ENCODE peak calls at places on chromosomes 13 and 19, in six cellular contexts. A is PC-3, R is breast epithelium, S is IMR-90, C is esophagus squamous epithelium, K is uterus. I is an unnamed sample. For H3K4me1, the result is how much of the 10 kb centered on the place peaks cover.

GRCh38 chr19:10408511-10409291 is 5.4 kb upstream of the CDC37 start:
- DNase-seq in S (no peak), A (no peak), K (no peak), C (no peak), R (no peak), I (peak)

GRCh38 chr13:77479326-77479725 is 56.2 kb upstream of the SCEL start:
- DNase-seq in R (no peak), S (no peak), K (no peak), C (no peak), A (no peak), I (no peak)

GRCh38 chr13:67048793-67049150 is 181.4 kb downstream of the PCDH9 start:
- DNase-seq in A (no peak), R (no peak), S (peak), C (no peak), K (no peak), I (no peak)

GRCh38 chr13:99658266-99658991 is 157.2 kb downstream of the TM9SF2 start:
- DNase-seq in R (peak), K (peak), S (peak), C (no peak), A (peak), I (peak)

GRCh38 chr13:85261757-85262346 is 537.4 kb downstream of the SLITRK6 start:
- DNase-seq in S (peak), C (no peak), K (no peak), R (no peak), A (peak), I (no peak)

GRCh38 chr19:49104229-49104864 is 9.8 kb upstream of the LIN7B start:
- DNase-seq in A (no peak), S (no peak), K (no peak), C (no peak), R (no peak), I (no peak)

GRCh38 chr13:95264225-95264624 is 37.0 kb downstream of the ABCC4 start:
- DNase-seq in K (no peak), R (no peak), C (no peak), S (no peak), A (no peak), I (no peak)

GRCh38 chr19:38806371-38806770 is 6.4 kb downstream of the LGALS4 start:
- DNase-seq in R (no peak), S (no peak), A (no peak), C (no peak), K (no peak), I (no peak)

GRCh38 chr19:19444694-19445155 is 39.2 kb downstream of the GATAD2A start:
- DNase-seq in R (no peak), S (peak), A (peak), C (no peak), K (no peak), I (no peak)

GRCh38 chr19:54478677-54479266 is 5.7 kb upstream of the CDC42EP5 start:
- DNase-seq in S (peak), K (no peak), R (no peak), A (peak), C (no peak), I (no peak)

GRCh38 chr19:57027360-57027759 is 92.4 kb upstream of the USP29 start:
- DNase-seq in C (no peak), A (no peak), K (no peak), R (no peak), S (no peak), I (no peak)

GRCh38 chr13:80069374-80069773 is 271.6 kb downstream of the SPRY2 start:
- DNase-seq in K (no peak), C (no peak), R (no peak), A (no peak), S (no peak), I (no peak)

GRCh38 chr19:47507031-47507430 is 7.8 kb downstream of the NAPA start:
- DNase-seq in R (peak), C (no peak), K (no peak), A (no peak), S (no peak), I (no peak)

GRCh38 chr13:51838235-51838846 is 6.6 kb downstream of the TMEM272 start:
- DNase-seq in A (peak), S (peak), C (no peak), R (no peak), K (no peak), I (no peak)

GRCh38 chr13:87078947-87079795 is 592.0 kb upstream of the SLITRK5 start:
- DNase-seq in S (no peak), C (no peak), R (no peak), K (no peak), A (no peak), I (no peak)

GRCh38 chr19:33302974-33303790 is 848 bp upstream of the CEBPA start:
- DNase-seq in C (no peak), A (peak), R (peak), K (peak), S (peak), I (peak)

GRCh38 chr13:39107484-39108040 is 69.3 kb downstream of the NHLRC3 start:
- DNase-seq in K (no peak), A (no peak), C (no peak), R (no peak), S (no peak), I (no peak)

GRCh38 chr19:48817585-48818124 is 6.8 kb upstream of the BCAT2 start:
- DNase-seq in A (no peak), R (no peak), C (no peak), S (no peak), K (no peak), I (no peak)

GRCh38 chr13:48304132-48304876 is 753 bp downstream of the RB1 start:
- DNase-seq in K (no peak), A (peak), C (no peak), R (no peak), S (peak), I (no peak)

GRCh38 chr19:37999309-38000213 is 92.6 kb downstream of the SIPA1L3 start:
- DNase-seq in K (peak), A (peak), C (no peak), S (peak), R (no peak), I (no peak)

GRCh38 chr19:34224996-34225658 is 29.2 kb upstream of the GARRE1 start:
- DNase-seq in C (no peak), R (no peak), K (no peak), S (peak), A (peak), I (no peak)

GRCh38 chr13:114134111-114134943 is 1.9 kb upstream of the RASA3 start:
- DNase-seq in A (no peak), R (no peak), S (no peak), K (no peak), C (no peak), I (no peak)

GRCh38 chr13:51523082-51523518 is 61.2 kb upstream of the WDFY2 start:
- DNase-seq in R (peak), K (peak), C (no peak), A (peak), S (peak), I (peak)

GRCh38 chr19:53664152-53664551 is 32.4 kb downstream of the DPRX start:
- DNase-seq in C (no peak), K (no peak), A (no peak), S (no peak), R (no peak), I (no peak)

GRCh38 chr19:55369651-55370304 is 485 bp downstream of the IL11 start:
- DNase-seq in A (peak), K (no peak), R (no peak), S (peak), C (no peak), I (peak)

GRCh38 chr19:54462713-54463530 is 656 bp downstream of the LENG9 start:
- DNase-seq in R (no peak), A (peak), C (no peak), S (peak), K (peak), I (peak)

GRCh38 chr13:113731192-113732175 is 27.5 kb upstream of the TMEM255B start:
- DNase-seq in R (no peak), C (no peak), S (no peak), A (no peak), K (no peak), I (no peak)

GRCh38 chr19:51971624-51972023 is 15.0 kb downstream of the ZNF350 start:
- DNase-seq in S (peak), A (no peak), C (no peak), R (no peak), K (no peak), I (no peak)

GRCh38 chr19:39995794-39996193 is 1.1 kb upstream of the ZNF546 start:
- DNase-seq in S (no peak), C (no peak), R (no peak), A (no peak), K (no peak), I (no peak)

DNA sequence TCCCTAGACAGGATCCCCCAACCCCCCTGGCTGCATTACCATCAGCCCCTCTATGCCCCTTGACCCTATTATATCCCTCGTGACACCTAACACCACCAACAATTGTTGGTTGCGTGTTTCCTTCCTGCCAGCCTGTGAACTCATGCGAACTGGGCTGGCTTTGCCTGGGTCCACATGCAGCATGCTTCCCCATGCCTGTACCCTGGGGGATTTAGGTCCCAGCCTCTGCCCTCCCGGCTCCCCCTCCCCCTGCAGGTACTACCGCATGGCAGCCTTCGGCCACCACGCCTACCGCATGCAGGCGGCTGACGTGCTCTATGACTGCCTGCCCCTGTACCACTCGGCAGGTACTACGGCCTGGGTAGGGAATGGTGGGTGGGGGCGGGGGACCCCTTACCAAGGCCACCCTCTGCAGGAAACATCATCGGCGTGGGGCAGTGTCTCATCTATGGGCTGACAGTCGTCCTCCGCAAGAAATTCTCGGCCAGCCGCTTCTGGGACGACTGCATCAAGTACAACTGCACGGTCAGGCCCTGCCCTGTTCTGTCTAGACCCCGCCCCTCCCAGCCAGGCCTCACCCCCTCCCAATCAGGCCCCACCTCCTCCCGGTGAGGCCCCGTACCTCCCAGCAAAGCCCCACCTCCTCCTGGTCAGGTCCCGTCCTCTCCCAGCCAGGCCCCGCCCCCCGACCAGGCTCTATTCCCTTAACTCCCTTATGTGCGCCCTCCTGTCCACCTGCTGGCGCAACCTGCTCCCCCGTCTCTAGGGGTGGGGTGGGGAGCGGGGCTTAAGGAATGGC is 18.5 kb downstream of the SLC27A1 start:
- DNase-seq in K (peak), C (no peak), R (peak), A (peak), S (no peak), I (peak)
- H3K4me3 ChIP-seq in K (no peak), C (peak), R (peak), A (peak), S (no peak), I (peak)

GRCh38 chr19:4206818-4207484 is 22.4 kb upstream of the EBI3 start:
- DNase-seq in S (peak), R (no peak), K (no peak), A (no peak), C (no peak), I (no peak)
- TF ChIP-seq CTCF in S (peak), R (no peak), K (no peak), A (peak), C (no peak), I (no peak)

GRCh38 chr19:45592366-45592765 is 7.8 kb upstream of the OPA3 start:
- DNase-seq in C (no peak), A (peak), S (no peak), R (no peak), K (no peak), I (no peak)

GRCh38 chr19:45595814-45596213 is 6.2 kb downstream of the GPR4 start:
- DNase-seq in C (no peak), S (peak), A (no peak), K (no peak), R (no peak), I (no peak)

GRCh38 chr19:45591004-45591637 is 6.5 kb upstream of the OPA3 start:
- DNase-seq in C (no peak), S (peak), A (no peak), K (no peak), R (peak), I (peak)

GRCh38 chr19:45591638-45592005 is 7.0 kb upstream of the OPA3 start:
- DNase-seq in K (no peak), S (no peak), A (no peak), C (no peak), R (no peak), I (no peak)

GRCh38 chr19:45593520-45593919 is 8.5 kb downstream of the GPR4 start:
- DNase-seq in K (no peak), S (no peak), R (no peak), A (no peak), C (no peak), I (no peak)
- H3K4me1 ChIP-seq in K (under half), S (under half), R (under half), A (under half), C (under half), I (half or more)

GRCh38 chr19:13102666-13103584 is at the start of gene LYL1:
- DNase-seq in C (no peak), S (no peak), K (peak), R (no peak), A (no peak), I (peak)
- H3K4me3 ChIP-seq in C (peak), S (no peak), K (peak), R (peak), A (peak), I (peak)